ENCODE peak calls at places on chromosomes 11 and 22, in five cellular contexts. Y, C, S, P and O are unnamed samples.

GRCh38 chr22:19430890-19431541 is 517 bp downstream of the HIRA start:
- DNase-seq in S (peak; percentile 62), C (no peak), P (peak; percentile 39), Y (peak; percentile 67), O (no peak)

GRCh38 chr11:70297341-70297740 is 26.9 kb downstream of the PPFIA1 start:
- DNase-seq in Y (no peak), S (no peak), C (no peak), P (no peak), O (no peak)

GRCh38 chr22:50261615-50262459 is at the start of gene MAPK12:
- DNase-seq in Y (peak; percentile 76), P (no peak), C (peak; percentile 81), S (peak; percentile 88), O (no peak)

GRCh38 chr11:131894615-131895544 is 524.5 kb downstream of the NTM start:
- DNase-seq in C (no peak), P (no peak), Y (no peak), S (no peak), O (no peak)

GRCh38 chr11:433641-434040 is 8.2 kb downstream of the ANO9 start:
- DNase-seq in S (peak; percentile 28), Y (no peak), P (no peak), C (no peak), O (no peak)

GRCh38 chr22:35102663-35103062 is 36.7 kb downstream of the ISX start:
- DNase-seq in Y (peak; percentile 53), P (no peak), C (peak; percentile 14), S (no peak), O (no peak)

GRCh38 chr11:123072279-123072678 is 10.3 kb upstream of the HSPA8 start:
- DNase-seq in S (no peak), Y (no peak), C (no peak), P (no peak), O (no peak)

GRCh38 chr22:23200896-23201295 is 20.6 kb downstream of the BCR start:
- DNase-seq in S (no peak), Y (no peak), C (no peak), P (no peak), O (no peak)

GRCh38 chr11:67416416-67417335 is 1.2 kb downstream of the CARNS1 start:
- DNase-seq in C (no peak), S (no peak), P (peak; percentile 64), Y (no peak), O (no peak)

GRCh38 chr11:76638267-76639197 is 32.0 kb downstream of the LRRC32 start:
- DNase-seq in P (no peak), C (no peak), S (no peak), Y (no peak), O (no peak)

GRCh38 chr11:8258289-8258688 is 5.4 kb downstream of the LMO1 start:
- DNase-seq in Y (no peak), C (no peak), S (no peak), P (no peak), O (no peak)

GRCh38 chr11:10658621-10659338 is 34.8 kb downstream of the IRAG1 start:
- DNase-seq in Y (no peak), C (no peak), S (no peak), P (no peak), O (no peak)

GRCh38 chr22:28629420-28630184 is 50.0 kb downstream of the TTC28 start:
- DNase-seq in Y (no peak), S (no peak), P (peak; percentile 4), C (peak; percentile 6), O (no peak)

GRCh38 chr11:35602979-35603378 is 15.3 kb upstream of the FJX1 start:
- DNase-seq in P (no peak), S (no peak), C (no peak), Y (no peak), O (no peak)

GRCh38 chr22:39300198-39300830 is 19.1 kb downstream of the RPL3 start:
- DNase-seq in S (no peak), P (no peak), C (no peak), Y (no peak), O (no peak)

GRCh38 chr22:26612652-26613051 is 5.2 kb downstream of the CRYBB1 start:
- DNase-seq in S (no peak), P (no peak), Y (no peak), C (no peak), O (no peak)

GRCh38 chr11:102914238-102915043 is 39.7 kb upstream of the MMP12 start:
- DNase-seq in C (no peak), Y (peak; percentile 54), S (peak; percentile 11), P (peak; percentile 4), O (no peak)

GRCh38 chr11:942853-943252 is 17.2 kb downstream of the AP2A2 start:
- DNase-seq in Y (no peak), C (no peak), P (no peak), S (no peak), O (no peak)

GRCh38 chr11:93477684-93478234 is 65.4 kb downstream of the SMCO4 start:
- DNase-seq in Y (no peak), C (no peak), S (no peak), P (no peak), O (no peak)

GRCh38 chr11:96863520-96863919 is 473.7 kb downstream of the JRKL start:
- DNase-seq in C (no peak), S (no peak), Y (no peak), P (no peak), O (no peak)

GRCh38 chr11:96864998-96865397 is 475.2 kb downstream of the JRKL start:
- DNase-seq in S (no peak), Y (no peak), C (no peak), P (no peak), O (no peak)

DNA sequence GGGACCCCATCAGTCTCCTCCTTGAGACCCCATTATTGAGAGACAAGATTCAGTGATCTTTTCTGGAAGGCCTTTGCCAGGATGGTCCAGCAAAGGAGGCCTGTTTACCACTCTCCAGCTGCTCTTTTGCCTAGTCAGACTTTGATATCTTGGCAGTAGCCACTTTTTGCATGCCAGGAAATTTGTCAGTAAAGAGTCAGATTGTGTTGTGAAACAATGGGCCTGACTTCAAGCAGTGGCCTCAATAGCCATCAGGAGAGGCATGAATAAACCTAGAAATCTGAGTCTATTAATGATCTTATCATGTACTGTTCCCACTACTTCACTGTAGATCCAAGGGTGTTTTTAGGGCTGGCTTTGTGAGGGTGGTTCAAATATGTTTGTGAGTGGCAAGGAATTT is 479.4 kb downstream of the JRKL start:
- DNase-seq in C (no peak), P (no peak), S (no peak), Y (no peak), O (no peak)
- TF ChIP-seq JUND in C (no peak), P (no peak), S (no peak), Y (no peak), O (no peak)

GRCh38 chr22:45777046-45777851 is 105.6 kb downstream of the ATXN10 start:
- DNase-seq in S (no peak), Y (no peak), C (no peak), P (no peak), O (no peak)
- TF ChIP-seq EP300 in S (no peak), Y (no peak), C (no peak), P (no peak), O (no peak)

GRCh38 chr11:113994077-113994954 is 19.4 kb downstream of the HTR3A start:
- DNase-seq in C (peak; percentile 50), P (no peak), Y (peak; percentile 86), S (peak; percentile 71), O (no peak)
- TF ChIP-seq JUND in C (no peak), P (no peak), Y (no peak), S (no peak), O (no peak)

GRCh38 chr22:41301085-41302015 is at the start of gene ZC3H7B:
- DNase-seq in S (peak; percentile 90), P (peak; percentile 76), Y (peak; percentile 82), C (peak; percentile 76), O (peak; percentile 28)
- TF ChIP-seq EP300 in S (no peak), P (no peak), Y (no peak), C (no peak), O (no peak)

DNA sequence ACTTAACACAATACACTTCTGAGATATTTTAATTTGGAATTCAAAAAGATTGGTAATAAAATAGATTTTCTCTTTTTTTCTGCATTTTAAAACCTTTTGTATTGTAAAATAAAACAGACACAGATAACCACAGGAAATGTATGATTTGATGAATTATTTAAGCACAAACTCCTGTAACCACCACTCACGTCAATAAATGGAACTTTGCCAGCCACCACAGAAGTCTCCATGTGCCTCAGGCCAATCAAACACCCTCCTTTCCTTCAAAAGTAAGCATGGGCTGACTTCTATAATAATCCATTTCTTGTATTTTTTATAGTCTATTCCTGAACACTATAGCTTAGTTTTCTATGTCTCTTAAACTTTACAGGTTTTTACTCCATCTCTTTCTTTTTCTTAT is 721.7 kb downstream of the DLG2 start:
- DNase-seq in C (no peak), P (no peak), S (no peak), Y (no peak), O (no peak)
- TF ChIP-seq JUND in C (no peak), P (no peak), S (no peak), Y (no peak), O (no peak)

GRCh38 chr11:86719781-86720463 is 47.5 kb upstream of the ME3 start:
- DNase-seq in S (no peak), C (no peak), Y (no peak), P (no peak), O (no peak)
- TF ChIP-seq EP300 in S (peak; percentile 57), C (no peak), Y (no peak), P (no peak), O (no peak)

DNA sequence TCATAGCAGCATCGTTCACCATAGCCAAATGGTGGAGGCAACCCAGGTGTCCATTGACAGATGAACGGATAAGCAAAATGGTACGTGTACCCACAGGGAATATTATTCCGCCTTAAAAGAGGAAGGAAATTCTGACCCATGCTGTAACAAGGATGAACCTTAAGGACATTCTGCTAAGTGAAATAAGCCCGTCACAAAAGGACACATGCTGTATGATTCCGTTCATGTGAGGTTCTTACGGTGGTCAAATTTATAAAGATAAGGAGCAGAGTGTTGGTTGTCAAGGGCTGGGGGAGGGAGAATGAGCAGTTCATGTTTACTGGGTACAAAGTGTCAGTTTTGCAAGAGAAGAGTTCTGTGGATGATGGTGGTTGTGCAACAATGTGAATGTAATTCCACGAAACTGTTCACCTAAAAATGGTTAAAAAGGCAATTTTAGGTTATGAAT is 26.3 kb downstream of the APOL1 start:
- DNase-seq in C (no peak), P (peak; percentile 88), S (no peak), Y (no peak), O (no peak)
- TF ChIP-seq JUND in C (no peak), P (no peak), S (no peak), Y (no peak), O (no peak)

GRCh38 chr11:117986981-117987495 is 844 bp downstream of the IL10RA start:
- DNase-seq in C (no peak), S (no peak), Y (no peak), P (no peak), O (peak; percentile 92)

GRCh38 chr11:117989351-117990102 is 3.3 kb downstream of the IL10RA start:
- DNase-seq in Y (no peak), S (no peak), C (no peak), P (no peak), O (no peak)

GRCh38 chr11:117983163-117983475 is 3.1 kb upstream of the IL10RA start:
- DNase-seq in P (no peak), C (no peak), Y (no peak), S (no peak), O (no peak)

GRCh38 chr11:117984471-117984870 is 1.7 kb upstream of the IL10RA start:
- DNase-seq in C (no peak), P (no peak), Y (no peak), S (no peak), O (no peak)

GRCh38 chr11:117985953-117986887 is at the start of gene IL10RA:
- DNase-seq in C (peak; percentile 97), Y (peak; percentile 93), S (peak; percentile 95), P (peak; percentile 8), O (no peak)
- TF ChIP-seq EP300 in C (no peak), Y (no peak), S (no peak), P (no peak), O (peak; percentile 26)

GRCh38 chr22:37763012-37763411 is 44.7 kb upstream of the GCAT start:
- DNase-seq in P (no peak), S (no peak), C (no peak), Y (no peak), O (no peak)
- TF ChIP-seq JUND in P (no peak), S (no peak), C (no peak), Y (no peak), O (no peak)